ENCODE peak calls at places on chromosome 20, in four cellular contexts. E is GM12878, Y is K562, F is HepG2. H is an unnamed sample.

GRCh38 chr20:55333798-55334197 is 671.5 kb downstream of the CBLN4 start:
- DNase-seq in Y (no peak), F (no peak), E (no peak), H (no peak)

GRCh38 chr20:23042270-23042669 is 7.2 kb downstream of the SSTR4 start:
- DNase-seq in E (no peak), Y (no peak), F (no peak), H (no peak)

GRCh38 chr20:621115-621756 is 11.1 kb upstream of the TCF15 start:
- DNase-seq in Y (no peak), F (no peak), E (no peak), H (no peak)

GRCh38 chr20:58982406-58983114 is 1.5 kb downstream of the NELFCD start:
- DNase-seq in Y (no peak), F (no peak), E (no peak), H (no peak)

GRCh38 chr20:39042279-39043150 is 80.4 kb downstream of the DHX35 start:
- DNase-seq in Y (no peak), F (no peak), E (no peak), H (no peak)

GRCh38 chr20:45343867-45344721 is 4.1 kb downstream of the SDC4 start:
- DNase-seq in E (no peak), Y (peak), F (peak), H (no peak)

GRCh38 chr20:1283522-1284210 is 17.6 kb downstream of the SNPH start:
- DNase-seq in E (no peak), F (no peak), Y (no peak), H (no peak)

GRCh38 chr20:48378976-48379670 is 448.7 kb downstream of the PREX1 start:
- DNase-seq in F (no peak), Y (no peak), E (no peak), H (no peak)

GRCh38 chr20:62088258-62089127 is 22.8 kb upstream of the TAF4 start:
- DNase-seq in Y (peak), E (no peak), F (peak), H (no peak)

GRCh38 chr20:46622125-46622524 is 29.1 kb downstream of the SLC13A3 start:
- DNase-seq in Y (no peak), E (no peak), F (no peak), H (no peak)

GRCh38 chr20:63893999-63894357 is 948 bp upstream of the DNAJC5 start:
- DNase-seq in F (no peak), E (no peak), Y (no peak), H (no peak)

GRCh38 chr20:44447827-44448419 is 27.8 kb upstream of the TTPAL start:
- DNase-seq in E (no peak), F (no peak), Y (no peak), H (no peak)

DNA sequence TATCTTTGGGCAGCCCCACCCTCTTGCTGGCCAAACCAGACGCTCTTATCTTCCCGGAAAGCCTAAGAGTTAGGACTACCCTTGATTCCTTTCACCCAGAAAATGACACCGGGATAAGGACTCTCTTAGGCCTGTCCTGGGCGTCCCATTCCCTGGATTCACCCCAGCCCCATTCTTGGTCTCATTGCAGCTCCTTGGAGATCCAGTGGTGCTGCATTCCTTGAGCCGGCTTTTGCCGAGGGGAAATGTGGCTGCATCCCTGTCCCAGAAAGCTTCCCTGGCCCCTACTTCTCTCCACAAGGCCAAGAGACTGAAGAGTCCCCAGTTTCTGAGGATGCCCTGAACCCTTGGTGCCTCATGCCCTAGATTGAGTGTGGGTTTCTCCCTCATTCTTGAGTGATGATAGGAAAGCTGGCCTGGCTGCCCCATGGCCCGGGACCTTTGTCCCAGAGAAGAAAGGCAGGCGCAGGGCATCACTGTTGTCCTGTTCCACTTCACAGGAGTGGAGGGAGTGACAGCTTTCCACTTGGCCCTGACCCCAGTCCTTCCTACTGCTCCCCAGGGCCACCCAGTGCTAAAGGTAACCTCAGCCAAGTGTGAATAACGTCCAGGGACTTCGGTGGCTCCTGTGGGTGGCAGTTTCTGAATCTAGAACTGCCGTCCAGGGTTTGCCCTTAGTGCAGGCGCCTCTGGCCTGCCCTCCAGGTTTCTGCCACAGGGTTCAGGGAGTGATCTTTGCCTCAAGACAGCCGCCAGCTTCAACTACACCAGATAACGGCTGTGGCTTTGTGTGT is 42.7 kb upstream of the MYL9 start:
- DNase-seq in E (no peak), F (no peak), Y (no peak), H (no peak)
- TF ChIP-seq ATF2 in E (no peak), F (no peak), Y (no peak), H (no peak)

DNA sequence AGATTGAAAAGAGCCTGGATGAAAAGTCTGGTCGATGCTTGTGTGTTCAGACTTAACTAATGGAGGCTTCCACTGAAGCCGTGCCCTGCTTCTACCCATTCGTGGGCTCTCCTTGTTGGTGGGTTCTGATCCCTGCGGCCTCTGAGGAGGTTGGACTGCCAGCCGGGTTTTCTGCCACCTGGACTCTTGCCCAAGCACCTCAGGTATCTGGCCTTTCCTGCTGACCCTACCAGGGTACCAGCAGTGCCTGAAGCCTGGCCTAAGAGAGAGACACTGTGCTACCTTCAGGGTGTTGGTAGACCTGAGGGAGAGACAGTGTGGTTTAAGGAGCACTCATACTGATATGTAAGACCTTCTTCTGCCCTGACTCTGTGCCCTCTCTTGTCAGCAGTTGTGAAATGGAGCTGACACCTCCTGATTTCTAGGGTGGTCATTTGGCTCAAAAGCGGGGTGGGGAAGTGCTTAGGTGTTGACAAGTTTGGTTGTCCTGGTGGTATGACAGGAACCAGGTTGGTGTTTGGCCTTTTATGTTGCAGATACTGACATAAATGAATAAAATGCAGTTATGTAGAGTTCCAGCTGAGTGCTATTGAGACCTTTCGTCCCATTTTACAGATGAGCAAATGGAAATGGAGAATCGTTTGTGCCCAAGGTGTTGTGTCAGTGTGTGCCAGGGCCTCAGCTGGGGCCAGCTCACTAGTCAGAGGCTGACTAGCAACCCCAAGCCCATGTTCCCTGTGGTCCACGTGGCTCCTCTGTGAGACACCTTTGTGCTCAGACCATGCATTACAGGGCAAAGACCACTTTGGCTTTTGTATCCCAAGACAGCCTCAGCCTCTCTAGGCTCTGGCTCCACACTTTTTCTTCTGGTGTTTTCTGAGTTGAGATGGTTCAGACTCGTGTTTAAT is 3.1 kb downstream of the PLCG1 start:
- DNase-seq in Y (no peak), E (no peak), F (peak), H (no peak)
- TF ChIP-seq BRCA1 in Y (no peak), E (no peak), F (no peak), H (no peak)

DNA sequence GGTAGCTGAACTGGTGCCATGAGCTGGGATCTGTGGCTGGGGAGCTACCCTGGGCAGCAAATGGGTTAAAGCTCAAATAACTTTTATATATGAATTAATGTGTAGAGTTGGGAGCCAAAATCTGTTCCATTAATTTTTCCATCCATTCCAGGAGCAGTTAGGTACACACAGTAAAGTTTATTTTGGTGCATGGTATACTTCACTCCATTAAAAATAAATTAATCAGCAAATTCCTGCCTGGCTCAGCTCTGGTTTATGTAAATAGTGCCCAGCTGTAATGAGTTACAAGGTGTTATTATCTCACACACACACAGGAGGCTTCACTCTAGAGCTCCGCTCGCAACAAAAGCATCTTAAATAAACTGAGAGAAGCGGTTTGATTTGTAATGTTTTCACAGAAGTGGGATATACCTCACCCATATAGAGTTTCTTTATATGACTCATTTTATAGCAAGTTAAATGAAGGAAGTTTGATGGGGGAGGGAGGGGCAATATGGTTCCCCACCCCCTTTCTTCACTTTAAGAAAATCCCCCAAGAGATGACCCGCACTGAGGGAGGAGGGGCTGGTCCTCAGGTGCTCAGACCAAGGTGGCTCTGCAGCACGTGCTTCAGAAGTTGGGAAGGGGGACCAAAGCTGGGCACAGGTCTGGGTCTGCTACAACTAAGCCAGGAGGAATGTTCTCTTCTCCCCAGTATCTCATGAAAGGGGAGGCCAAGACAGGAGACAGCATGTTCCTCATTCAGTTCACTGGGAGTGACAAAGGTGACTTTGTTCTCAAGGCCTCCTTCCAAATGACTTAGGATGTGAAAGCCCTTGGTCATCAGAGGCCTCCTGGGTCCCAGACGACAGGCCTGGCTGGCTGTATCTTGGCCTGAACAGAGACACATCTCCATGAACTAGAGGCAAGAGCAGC is 10.5 kb upstream of the FAM83C start:
- DNase-seq in F (no peak), E (no peak), Y (no peak), H (no peak)
- TF ChIP-seq ATF2 in F (no peak), E (no peak), Y (no peak), H (no peak)

DNA sequence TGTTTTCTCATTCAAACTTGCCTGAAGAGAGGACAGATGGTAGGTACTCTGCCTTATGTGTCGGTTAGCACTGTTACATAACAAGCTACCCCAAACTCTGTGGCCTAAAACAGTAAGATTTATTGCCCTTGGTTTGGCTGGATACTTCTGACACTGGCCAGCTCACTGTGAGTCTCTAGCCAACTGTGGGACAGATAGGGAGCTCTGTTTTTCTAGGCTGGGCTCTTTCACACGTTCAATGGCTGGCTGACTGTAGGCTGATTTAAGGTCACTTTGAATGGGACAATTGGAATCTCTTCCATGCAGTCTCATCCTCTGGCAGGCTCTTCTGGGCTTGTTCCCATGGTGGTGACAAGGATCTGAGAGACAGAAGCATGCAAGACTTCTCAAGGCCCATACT is 39.4 kb upstream of the JAG1 start:
- DNase-seq in E (no peak), F (no peak), Y (no peak), H (no peak)
- TF ChIP-seq BRCA1 in E (no peak), F (no peak), Y (no peak), H (no peak)

GRCh38 chr20:8434326-8434876 is 302.3 kb downstream of the PLCB1 start:
- DNase-seq in Y (no peak), F (no peak), E (no peak), H (no peak)
- TF ChIP-seq ATF2 in Y (no peak), F (no peak), E (no peak), H (no peak)

GRCh38 chr20:36830791-36831691 is 44.9 kb upstream of the TLDC2 start:
- DNase-seq in Y (no peak), E (no peak), F (no peak), H (no peak)

GRCh38 chr20:36835453-36836198 is 40.3 kb upstream of the TLDC2 start:
- DNase-seq in Y (peak), E (peak), F (no peak), H (peak)

GRCh38 chr20:36835025-36835424 is 40.9 kb upstream of the TLDC2 start:
- DNase-seq in E (no peak), Y (no peak), F (no peak), H (no peak)

GRCh38 chr20:36832791-36833190 is 43.1 kb upstream of the TLDC2 start:
- DNase-seq in E (no peak), F (no peak), Y (no peak), H (no peak)

DNA sequence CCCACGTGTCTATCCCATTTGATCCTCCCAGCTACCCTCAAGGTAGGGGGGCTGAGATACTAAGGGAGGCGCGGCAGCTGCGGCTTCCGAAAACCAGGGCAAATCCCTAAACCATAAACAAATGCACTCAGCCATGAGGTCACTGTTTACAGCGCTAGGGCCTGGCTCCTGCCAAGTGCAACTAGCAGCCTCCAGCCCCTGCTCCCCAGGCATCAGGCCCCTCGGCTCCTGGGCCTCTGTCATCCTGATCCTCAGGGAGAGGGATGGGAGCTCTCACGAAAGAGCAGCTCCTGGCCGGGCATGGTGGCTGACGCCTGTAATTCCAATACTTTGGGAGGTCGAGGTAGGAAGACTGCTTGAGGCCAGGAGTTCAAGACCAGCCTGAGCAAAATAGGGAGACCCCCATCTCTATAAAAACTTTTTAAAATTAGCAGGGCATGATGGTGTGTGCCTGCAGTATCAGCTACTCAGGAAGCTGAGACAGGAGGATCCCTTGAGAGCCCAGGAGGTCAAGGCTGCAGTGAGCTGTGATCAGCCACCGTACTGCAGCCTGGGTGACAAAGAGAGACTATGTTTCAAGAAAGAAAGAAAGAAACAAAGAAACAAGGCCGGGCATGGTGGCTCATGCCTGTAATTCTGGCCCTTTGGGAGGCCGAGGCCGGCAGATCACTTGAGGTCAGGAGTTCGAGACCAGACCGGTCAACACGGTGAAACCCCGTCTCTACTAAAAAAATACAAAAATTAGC is 42.5 kb upstream of the TLDC2 start:
- DNase-seq in F (no peak), Y (no peak), E (no peak), H (no peak)
- TF ChIP-seq BRCA1 in F (no peak), Y (no peak), E (no peak), H (no peak)

DNA sequence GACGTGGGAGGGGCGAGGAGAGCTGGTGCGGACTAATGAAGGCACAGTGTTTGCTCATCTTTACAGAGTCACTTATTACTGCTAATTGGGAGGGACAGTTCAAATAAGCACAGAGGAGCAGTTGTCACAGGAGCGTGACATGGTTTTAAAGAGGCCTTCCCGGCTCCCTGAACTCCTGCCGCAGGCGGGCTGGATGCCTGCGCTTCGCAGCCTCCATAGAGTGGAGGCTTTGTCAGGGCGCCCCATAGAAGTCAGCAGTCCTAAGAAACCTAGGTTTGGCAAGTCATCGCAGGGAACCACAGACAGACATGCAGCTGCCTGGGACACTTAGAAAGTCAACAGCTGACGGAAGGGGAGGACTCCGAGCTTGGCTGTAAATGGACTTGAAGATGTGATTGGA is 149.6 kb downstream of the LINC00237 start:
- DNase-seq in F (no peak), Y (no peak), E (no peak), H (no peak)
- TF ChIP-seq ATF2 in F (no peak), Y (no peak), E (no peak), H (no peak)